ENCODE peak calls at places on chromosomes 2 and 18, in four cellular contexts. H, F, A and Z are unnamed samples.

GRCh38 chr2:66185497-66186034 is 249.4 kb upstream of the MEIS1 start:
- DNase-seq in H (no peak), F (no peak), A (no peak), Z (no peak)

GRCh38 chr18:53946561-53946960 is 277.9 kb downstream of the MBD2 start:
- DNase-seq in H (no peak), F (no peak), A (no peak), Z (no peak)

GRCh38 chr2:13858626-13859025 is 773.9 kb upstream of the LRATD1 start:
- DNase-seq in H (no peak), F (no peak), A (no peak), Z (no peak)

GRCh38 chr18:37336568-37337285 is 228.9 kb downstream of the CELF4 start:
- DNase-seq in H (no peak), F (no peak), A (no peak), Z (no peak)

GRCh38 chr18:23756590-23757540 is 67.6 kb downstream of the LAMA3 start:
- DNase-seq in H (no peak), F (no peak), A (no peak), Z (no peak)

GRCh38 chr2:240205763-240206162 is 65.3 kb upstream of the OTOS start:
- DNase-seq in H (no peak), F (no peak), A (no peak), Z (no peak)

GRCh38 chr2:136131484-136131960 is 13.6 kb upstream of the CXCR4 start:
- DNase-seq in H (no peak), F (no peak), A (no peak), Z (no peak)

GRCh38 chr2:160612266-160612864 is 118.8 kb upstream of the RBMS1 start:
- DNase-seq in H (no peak), F (no peak), A (no peak), Z (no peak)

GRCh38 chr2:68316091-68316490 is 3.7 kb downstream of the CNRIP1 start:
- DNase-seq in H (no peak), F (no peak), A (no peak), Z (no peak)

GRCh38 chr18:48230459-48231113 is 178.6 kb downstream of the ZBTB7C start:
- DNase-seq in H (peak; percentile 78), F (peak; percentile 52), A (peak; percentile 40), Z (peak; percentile 80)

GRCh38 chr18:27404855-27405254 is 219.7 kb upstream of the CHST9 start:
- DNase-seq in H (no peak), F (no peak), A (no peak), Z (no peak)

GRCh38 chr2:134207589-134208209 is 46.2 kb upstream of the MGAT5 start:
- DNase-seq in H (peak; percentile 61), F (peak; percentile 65), A (peak; percentile 55), Z (peak; percentile 56)

GRCh38 chr2:19673213-19673791 is 228.5 kb downstream of the TTC32 start:
- DNase-seq in H (no peak), F (no peak), A (no peak), Z (peak; percentile 46)

GRCh38 chr2:28471701-28472236 is 24.1 kb upstream of the PLB1 start:
- DNase-seq in H (no peak), F (no peak), A (no peak), Z (no peak)

GRCh38 chr2:70509565-70509964 is 44.1 kb downstream of the TGFA start:
- DNase-seq in H (no peak), F (peak; percentile 36), A (no peak), Z (no peak)

GRCh38 chr2:231685349-231686191 is 22.8 kb upstream of the PTMA start:
- DNase-seq in H (no peak), F (no peak), A (no peak), Z (no peak)

DNA sequence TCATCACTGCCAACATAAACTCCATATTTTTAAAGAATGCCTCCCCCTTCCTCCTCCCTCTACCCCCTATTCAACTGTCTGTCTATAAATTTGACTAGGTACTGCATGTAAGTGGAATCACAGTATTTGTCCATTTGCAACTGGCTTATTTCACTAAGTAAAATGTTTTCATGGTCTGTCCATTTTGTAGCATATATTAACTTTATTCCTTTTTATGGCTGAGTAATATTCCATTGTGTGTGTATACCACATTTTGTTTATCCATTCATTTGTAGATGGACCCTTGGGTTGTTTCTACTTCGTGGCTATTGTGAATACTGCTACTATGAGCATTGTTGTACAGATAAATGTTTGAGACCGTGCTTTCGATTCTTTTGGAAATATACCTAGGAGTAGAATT is 10.7 kb downstream of the SEH1L start:
- DNase-seq in H (no peak), F (no peak), A (no peak), Z (no peak)
- H3K36me3 ChIP-seq in H (no peaks in the 10 kb centered on the region), F (peaks cover 58% of the 10 kb centered on the region), A (peaks cover 59% of the 10 kb centered on the region), Z (no peaks in the 10 kb centered on the region)

DNA sequence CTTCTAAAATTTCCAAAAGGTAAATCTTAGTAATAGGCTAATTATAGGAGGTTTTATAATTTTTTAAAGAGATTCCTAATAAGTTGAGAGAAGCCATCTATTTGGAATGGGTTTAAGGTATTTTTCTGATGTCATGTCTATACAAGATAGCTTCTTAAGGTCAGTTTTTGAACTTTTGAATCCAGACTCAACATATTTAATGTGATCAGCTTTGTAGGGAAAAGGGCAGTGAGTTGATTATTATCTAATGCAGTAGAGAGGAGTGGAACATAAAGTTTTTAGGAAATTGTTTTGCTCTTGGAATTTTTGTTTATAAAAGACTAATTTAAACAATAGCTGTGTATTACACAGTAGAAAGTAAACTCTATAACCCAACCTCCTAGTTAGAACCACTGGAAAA is 96.3 kb downstream of the PHLPP1 start:
- DNase-seq in H (no peak), F (no peak), A (no peak), Z (no peak)
- H3K4me1 ChIP-seq in H (no peaks in the 10 kb centered on the region), F (no peaks in the 10 kb centered on the region), A (peaks cover 9% of the 10 kb centered on the region), Z (peaks cover 44% of the 10 kb centered on the region)

GRCh38 chr2:61492476-61492875 is 21.6 kb upstream of the USP34 start:
- DNase-seq in H (no peak), F (no peak), A (no peak), Z (no peak)
- H3K36me3 ChIP-seq in H (no peaks in the 10 kb centered on the region), F (peaks cover 100% of the 10 kb centered on the region), A (peaks cover 100% of the 10 kb centered on the region), Z (no peaks in the 10 kb centered on the region)

GRCh38 chr18:21747268-21747667 is 6.7 kb downstream of the MIB1 start:
- DNase-seq in H (no peak), F (no peak), A (no peak), Z (no peak)

GRCh38 chr18:21747764-21748693 is 7.4 kb downstream of the MIB1 start:
- DNase-seq in H (no peak), F (no peak), A (no peak), Z (no peak)

GRCh38 chr18:21743166-21743831 is 2.7 kb downstream of the MIB1 start:
- DNase-seq in H (no peak), F (no peak), A (no peak), Z (no peak)

GRCh38 chr18:21742323-21742687 is 1.7 kb downstream of the MIB1 start:
- DNase-seq in H (peak; percentile 11), F (no peak), A (no peak), Z (peak; percentile 15)

GRCh38 chr18:21745234-21745633 is 4.6 kb downstream of the MIB1 start:
- DNase-seq in H (no peak), F (no peak), A (no peak), Z (no peak)
- H3K4me1 ChIP-seq in H (peaks cover 10% of the 10 kb centered on the region), F (peaks cover 8% of the 10 kb centered on the region), A (peaks cover 41% of the 10 kb centered on the region), Z (peaks cover 9% of the 10 kb centered on the region)

DNA sequence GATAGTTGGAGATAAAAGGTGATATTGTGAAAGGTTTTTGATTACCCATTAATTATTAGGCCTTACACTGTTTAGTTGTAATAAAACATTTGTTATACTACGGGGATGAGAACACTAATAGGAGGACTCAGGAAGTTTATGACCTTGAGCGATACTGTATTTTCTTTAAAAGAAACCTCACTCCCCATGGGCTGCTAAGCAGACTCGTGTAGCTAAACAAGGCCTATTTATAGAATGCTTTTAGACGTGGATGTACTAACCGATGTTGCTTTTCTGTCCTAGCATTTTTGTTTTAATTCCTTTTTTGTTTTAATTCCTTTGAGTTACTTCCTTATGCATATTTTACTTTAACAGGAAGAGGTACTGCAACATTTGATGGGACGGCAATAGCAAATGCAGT is 22.9 kb downstream of the MSH6 start:
- DNase-seq in H (no peak), F (no peak), A (no peak), Z (no peak)
- H3K36me3 ChIP-seq in H (no peaks in the 10 kb centered on the region), F (peaks cover 99% of the 10 kb centered on the region), A (peaks cover 100% of the 10 kb centered on the region), Z (peaks cover 16% of the 10 kb centered on the region)

GRCh38 chr18:3261035-3261392 is 919 bp upstream of the MYL12B start:
- DNase-seq in H (no peak), F (no peak), A (no peak), Z (no peak)
- H3K4me1 ChIP-seq in H (peaks cover 42% of the 10 kb centered on the region), F (peaks cover 55% of the 10 kb centered on the region), A (peaks cover 63% of the 10 kb centered on the region), Z (peaks cover 42% of the 10 kb centered on the region)

GRCh38 chr2:165901595-165901994 is 52.0 kb downstream of the TTC21B start:
- DNase-seq in H (no peak), F (no peak), A (no peak), Z (no peak)
- H3K36me3 ChIP-seq in H (no peaks in the 10 kb centered on the region), F (peaks cover 66% of the 10 kb centered on the region), A (peaks cover 82% of the 10 kb centered on the region), Z (peaks cover 3% of the 10 kb centered on the region)

DNA sequence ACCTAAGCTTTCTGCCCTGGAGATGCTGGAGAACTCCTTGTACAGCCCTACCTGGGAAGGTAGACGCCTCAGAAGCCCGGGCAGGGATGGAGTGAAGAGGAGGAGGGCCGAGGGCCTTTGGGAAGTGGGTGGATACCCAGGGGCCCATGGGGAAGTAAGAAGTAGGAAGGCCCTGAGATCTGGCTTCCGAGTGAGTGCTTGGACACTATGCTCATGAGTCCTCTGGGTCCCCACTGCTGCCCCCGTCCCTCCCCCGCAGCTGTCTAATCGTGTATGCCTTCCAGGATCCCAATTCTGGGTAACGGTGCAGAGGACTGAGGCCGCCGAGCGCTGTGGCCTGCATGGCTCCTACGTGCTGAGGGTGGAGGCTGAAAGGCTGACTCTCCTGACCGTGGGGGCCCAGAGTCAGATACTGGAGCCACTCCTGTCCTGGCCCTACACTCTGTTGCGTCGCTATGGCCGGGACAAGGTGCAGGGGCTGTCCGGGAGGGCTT is 1.1 kb downstream of the DOK1 start:
- DNase-seq in H (no peak), F (no peak), A (no peak), Z (no peak)
- H3K4me1 ChIP-seq in H (no peaks in the 10 kb centered on the region), F (no peaks in the 10 kb centered on the region), A (peaks cover 23% of the 10 kb centered on the region), Z (peaks cover 12% of the 10 kb centered on the region)

DNA sequence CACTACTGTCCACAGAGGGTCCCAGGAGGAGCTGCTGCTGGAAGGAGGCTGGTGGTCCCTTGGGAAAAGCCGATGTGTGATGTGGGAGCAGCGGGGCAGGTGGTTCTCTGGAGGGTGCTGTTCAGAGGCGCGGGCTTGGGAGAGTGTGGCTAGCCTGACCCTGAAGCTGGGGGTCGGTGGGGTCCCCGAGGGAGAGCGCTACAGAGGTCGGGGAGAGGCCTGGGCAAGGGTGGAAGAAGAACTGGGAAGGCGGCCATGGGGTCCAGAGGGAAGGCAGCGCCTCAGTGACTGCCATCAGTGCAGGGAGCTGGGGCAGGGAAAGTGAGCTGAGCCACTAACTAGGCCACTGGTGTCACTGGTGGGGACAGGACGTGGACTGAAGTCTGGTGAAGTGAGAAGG is 32.5 kb downstream of the FAM228A start:
- DNase-seq in H (no peak), F (no peak), A (no peak), Z (no peak)
- H3K36me3 ChIP-seq in H (no peaks in the 10 kb centered on the region), F (peaks cover 100% of the 10 kb centered on the region), A (peaks cover 99% of the 10 kb centered on the region), Z (no peaks in the 10 kb centered on the region)

GRCh38 chr2:9250498-9251153 is 44.0 kb downstream of the ASAP2 start:
- DNase-seq in H (no peak), F (peak; percentile 45), A (no peak), Z (no peak)

GRCh38 chr2:9249036-9249800 is 42.6 kb downstream of the ASAP2 start:
- DNase-seq in H (no peak), F (peak; percentile 60), A (no peak), Z (no peak)

GRCh38 chr2:9251154-9252001 is 44.8 kb downstream of the ASAP2 start:
- DNase-seq in H (no peak), F (peak; percentile 40), A (no peak), Z (peak; percentile 44)

GRCh38 chr2:9248363-9248762 is 41.8 kb downstream of the ASAP2 start:
- DNase-seq in H (no peak), F (no peak), A (no peak), Z (no peak)

GRCh38 chr2:9250091-9250490 is 43.5 kb downstream of the ASAP2 start:
- DNase-seq in H (no peak), F (no peak), A (no peak), Z (no peak)
- H3K4me1 ChIP-seq in H (peaks cover 5% of the 10 kb centered on the region), F (peaks cover 37% of the 10 kb centered on the region), A (peaks cover 61% of the 10 kb centered on the region), Z (peaks cover 43% of the 10 kb centered on the region)